ENCODE peak calls at places on chromosomes 5 and 9, in five cellular contexts. F is esophagus squamous epithelium; W is CD8-positive, alpha-beta T cell; B is H9; Y is PC-9. R is an unnamed sample. For H3K4me1, the result is how much of the 10 kb centered on the place peaks cover.

GRCh38 chr5:38500861-38501260 is 55.6 kb downstream of the LIFR start:
- DNase-seq in W (no peak), Y (no peak), B (no peak), F (no peak), R (no peak)

GRCh38 chr5:79493596-79494343 is 20.2 kb downstream of the HOMER1 start:
- DNase-seq in Y (no peak), B (no peak), F (no peak), W (no peak), R (no peak)

GRCh38 chr5:118040496-118040895 is 947.9 kb downstream of the DTWD2 start:
- DNase-seq in W (no peak), Y (no peak), B (no peak), F (no peak), R (no peak)

GRCh38 chr9:126839301-126839700 is 21.1 kb upstream of the ZBTB34 start:
- DNase-seq in B (no peak), W (no peak), Y (no peak), F (no peak), R (no peak)

GRCh38 chr5:76855961-76856360 is 6.1 kb downstream of the S100Z start:
- DNase-seq in W (peak), B (no peak), F (peak), Y (no peak), R (peak)

GRCh38 chr5:178739452-178740180 is 9.2 kb upstream of the ZNF354A start:
- DNase-seq in B (no peak), F (no peak), W (no peak), Y (no peak), R (no peak)

GRCh38 chr5:56669534-56670483 is 145.5 kb upstream of the MAP3K1 start:
- DNase-seq in W (peak), B (peak), Y (peak), F (peak), R (no peak)

GRCh38 chr9:72193478-72193881 is 44.2 kb downstream of the GDA start:
- DNase-seq in B (peak), W (no peak), Y (no peak), F (no peak), R (no peak)

GRCh38 chr5:150738862-150739261 is 20.0 kb downstream of the DCTN4 start:
- DNase-seq in Y (no peak), B (no peak), W (no peak), F (no peak), R (no peak)

GRCh38 chr5:145848854-145849253 is 13.7 kb upstream of the PRELID2 start:
- DNase-seq in B (no peak), F (no peak), Y (peak), W (no peak), R (no peak)

GRCh38 chr5:78025540-78025939 is 249.4 kb upstream of the TBCA start:
- DNase-seq in F (no peak), W (no peak), B (peak), Y (no peak), R (no peak)

GRCh38 chr5:144703776-144704175 is 533.1 kb downstream of the KCTD16 start:
- DNase-seq in W (no peak), B (no peak), F (no peak), Y (no peak), R (no peak)

GRCh38 chr9:38022995-38023394 is 46.0 kb downstream of the SHB start:
- DNase-seq in W (no peak), Y (peak), F (no peak), B (no peak), R (no peak)

GRCh38 chr9:81685763-81686613 is 3.4 kb downstream of the TLE1 start:
- DNase-seq in F (no peak), Y (peak), W (no peak), B (no peak), R (no peak)

GRCh38 chr5:29879401-29879800 is 1314.1 kb upstream of the CDH6 start:
- DNase-seq in W (no peak), F (no peak), Y (no peak), B (no peak), R (no peak)

GRCh38 chr5:148856009-148856367 is 29.6 kb downstream of the ADRB2 start:
- DNase-seq in B (no peak), F (no peak), Y (no peak), W (no peak), R (no peak)

GRCh38 chr5:61407706-61408105 is 75.6 kb downstream of the ZSWIM6 start:
- DNase-seq in W (no peak), F (no peak), Y (no peak), B (no peak), R (no peak)

GRCh38 chr5:65481171-65481575 is 547 bp downstream of the ADAMTS6 start:
- DNase-seq in F (no peak), Y (no peak), W (no peak), B (no peak), R (no peak)

GRCh38 chr9:26856413-26857032 is 36.1 kb downstream of the CAAP1 start:
- DNase-seq in F (no peak), B (peak), W (no peak), Y (peak), R (no peak)

GRCh38 chr9:120078112-120078511 is 501.9 kb downstream of the CDK5RAP2 start:
- DNase-seq in B (no peak), Y (no peak), W (no peak), F (no peak), R (no peak)

GRCh38 chr5:113068559-113068958 is 92.0 kb downstream of the DCP2 start:
- DNase-seq in F (no peak), W (no peak), Y (no peak), B (peak), R (no peak)

GRCh38 chr5:43728581-43728980 is 125.6 kb downstream of the NNT start:
- DNase-seq in B (no peak), Y (no peak), F (no peak), W (no peak), R (no peak)

GRCh38 chr9:119365291-119366027 is 3.8 kb downstream of the BRINP1 start:
- DNase-seq in Y (no peak), F (no peak), W (no peak), B (peak), R (no peak)

GRCh38 chr5:109038209-109038840 is 290.6 kb downstream of the FER start:
- DNase-seq in F (no peak), W (no peak), B (no peak), Y (peak), R (no peak)

GRCh38 chr5:172110260-172110815 is 77.7 kb downstream of the STK10 start:
- DNase-seq in F (no peak), Y (no peak), B (no peak), W (no peak), R (no peak)

GRCh38 chr9:5767968-5768932 is 64.7 kb downstream of the ERMP1 start:
- DNase-seq in Y (no peak), B (no peak), F (no peak), W (no peak), R (no peak)

GRCh38 chr9:87567566-87567965 is 69.9 kb downstream of the DAPK1 start:
- DNase-seq in F (no peak), W (no peak), Y (no peak), B (no peak), R (no peak)

GRCh38 chr5:57753446-57753845 is 270.8 kb upstream of the ACTBL2 start:
- DNase-seq in W (no peak), Y (no peak), F (no peak), B (no peak), R (no peak)

GRCh38 chr5:148390914-148391313 is 7.2 kb downstream of the FBXO38 start:
- DNase-seq in Y (no peak), W (no peak), B (no peak), F (no peak), R (no peak)

GRCh38 chr5:164504141-164504772 is 998.8 kb downstream of the MAT2B start:
- DNase-seq in Y (no peak), F (no peak), W (no peak), B (peak), R (no peak)

GRCh38 chr9:36386396-36386795 is 13.7 kb downstream of the RNF38 start:
- DNase-seq in F (no peak), Y (peak), W (no peak), B (no peak), R (no peak)

GRCh38 chr5:140181002-140181483 is 6.1 kb downstream of the CYSTM1 start:
- DNase-seq in W (no peak), F (no peak), Y (no peak), B (no peak), R (no peak)
- H3K4me1 ChIP-seq in W (under half), F (under half), Y (under half), B (under half), R (half or more)

DNA sequence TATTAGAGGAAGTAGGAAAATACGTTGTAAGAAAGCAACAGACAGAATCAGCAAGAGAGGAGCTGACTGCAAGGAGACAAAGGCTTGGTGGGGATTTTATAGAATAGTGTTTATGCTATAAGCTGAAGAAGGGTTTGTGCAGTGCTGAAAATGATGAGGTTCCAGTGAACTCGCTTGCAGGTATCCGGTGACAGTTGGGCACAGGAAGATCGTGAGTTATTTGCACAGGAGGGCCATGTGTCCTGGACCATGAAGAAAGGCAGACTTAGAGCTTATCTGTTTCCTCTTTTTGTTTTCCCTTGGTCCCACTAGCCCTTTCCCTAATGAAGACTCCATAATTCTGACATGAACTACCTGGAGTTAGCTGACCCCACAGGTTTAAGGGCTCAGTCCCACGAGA is 61.4 kb downstream of the NXNL2 start:
- DNase-seq in F (no peak), Y (no peak), B (no peak), W (no peak), R (no peak)
- H3K4me1 ChIP-seq in F (under half), Y (under half), B (under half), W (under half), R (under half)

GRCh38 chr5:154199263-154199662 is 8.7 kb downstream of the GALNT10 start:
- DNase-seq in Y (no peak), F (no peak), B (no peak), W (no peak), R (no peak)

GRCh38 chr5:154199671-154200220 is 9.2 kb downstream of the GALNT10 start:
- DNase-seq in B (no peak), W (no peak), F (no peak), Y (no peak), R (no peak)

GRCh38 chr5:154196955-154197652 is 6.6 kb downstream of the GALNT10 start:
- DNase-seq in Y (peak), W (no peak), F (no peak), B (no peak), R (no peak)

GRCh38 chr5:154197801-154198461 is 7.4 kb downstream of the GALNT10 start:
- DNase-seq in W (peak), F (no peak), B (no peak), Y (peak), R (no peak)

DNA sequence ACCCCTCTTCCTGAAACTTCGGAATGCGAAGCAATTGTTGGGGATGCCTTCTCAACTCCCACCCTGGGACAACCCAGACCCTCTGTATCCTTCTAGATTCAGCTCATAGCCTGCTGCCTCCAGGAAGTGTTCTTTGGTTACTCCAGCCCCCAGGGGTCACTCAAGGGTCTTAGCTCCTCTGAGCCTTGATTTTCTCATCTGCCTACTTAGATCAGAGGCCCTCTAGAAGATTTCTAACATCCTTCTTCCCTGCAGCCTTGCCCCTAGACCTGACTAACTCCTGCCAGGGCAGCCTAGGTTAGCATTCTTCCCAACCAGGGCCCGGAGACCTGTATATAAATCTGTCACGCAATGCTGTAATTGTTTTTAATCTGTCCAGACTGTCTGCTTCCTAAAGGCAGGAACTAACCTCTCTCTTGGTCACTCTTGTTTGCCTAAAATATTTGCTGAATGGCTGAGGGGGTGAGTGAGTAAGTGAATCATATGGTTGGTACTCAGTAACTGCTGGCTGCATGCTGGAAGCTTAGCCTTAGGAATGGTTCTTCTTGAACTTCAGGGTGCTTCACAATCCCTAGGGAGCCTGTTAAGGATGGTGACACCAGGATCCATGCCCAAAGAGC is 8.2 kb downstream of the GALNT10 start:
- DNase-seq in F (no peak), B (no peak), W (no peak), Y (peak), R (no peak)
- H3K4me1 ChIP-seq in F (under half), B (under half), W (half or more), Y (half or more), R (under half)

GRCh38 chr5:169385636-169386035 is 84.7 kb upstream of the SLIT3 start:
- DNase-seq in B (no peak), W (no peak), Y (no peak), F (no peak), R (no peak)
- H3K4me1 ChIP-seq in B (under half), W (under half), Y (under half), F (under half), R (under half)

GRCh38 chr9:134333874-134334581 is 7.8 kb downstream of the RXRA start:
- DNase-seq in Y (no peak), B (no peak), F (no peak), W (no peak), R (peak)
- H3K4me1 ChIP-seq in Y (under half), B (under half), F (half or more), W (under half), R (under half)

GRCh38 chr5:14954620-14955343 is 83.2 kb upstream of the ANKH start:
- DNase-seq in Y (no peak), F (no peak), W (no peak), B (no peak), R (no peak)

GRCh38 chr5:14953075-14953474 is 81.5 kb upstream of the ANKH start:
- DNase-seq in W (no peak), Y (no peak), F (no peak), B (no peak), R (no peak)

GRCh38 chr5:14958196-14958595 is 86.6 kb upstream of the ANKH start:
- DNase-seq in B (no peak), F (no peak), W (no peak), Y (no peak), R (no peak)

GRCh38 chr5:14959443-14960119 is 88.0 kb upstream of the ANKH start:
- DNase-seq in Y (peak), F (no peak), W (no peak), B (no peak), R (no peak)

GRCh38 chr5:14956423-14957046 is 85.0 kb upstream of the ANKH start:
- DNase-seq in F (no peak), W (no peak), Y (no peak), B (no peak), R (no peak)
- H3K4me1 ChIP-seq in F (under half), W (under half), Y (under half), B (under half), R (under half)

DNA sequence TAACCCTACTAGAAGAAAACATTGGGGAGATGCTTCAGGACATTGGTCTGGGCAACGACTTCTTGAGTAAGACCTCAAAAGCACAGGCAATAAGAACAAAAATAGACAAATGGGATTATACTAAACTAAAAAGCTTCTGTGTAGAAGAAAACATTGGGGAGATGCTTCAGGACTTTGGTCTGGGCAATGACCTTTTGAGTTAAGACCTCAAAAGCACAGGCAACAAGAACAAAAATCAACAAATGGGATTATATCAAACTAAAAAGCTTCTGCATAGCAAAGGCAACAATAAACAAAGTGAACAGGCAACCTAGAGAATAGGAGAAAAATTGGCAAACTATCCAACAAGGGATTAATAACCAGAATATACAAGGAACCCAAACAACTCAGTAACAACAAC is 3.7 kb downstream of the MRPL50 start:
- DNase-seq in F (no peak), B (no peak), W (no peak), Y (no peak), R (no peak)
- H3K4me1 ChIP-seq in F (under half), B (under half), W (under half), Y (under half), R (under half)

GRCh38 chr9:93955356-93956182 is 414 bp upstream of the BARX1 start:
- DNase-seq in W (no peak), Y (no peak), B (peak), F (no peak), R (no peak)
- H3K4me1 ChIP-seq in W (half or more), Y (under half), B (under half), F (under half), R (under half)

R was measured in left lung.